ENCODE peak calls at places on chromosome 2, in six cellular contexts. A is hepatocyte, R is GM23248, M is SK-N-SH, Y is HCT116, F is GM23338. P is an unnamed sample. For H4K20me1, the result is how much of the 10 kb centered on the place peaks cover.

GRCh38 chr2:240622631-240623235 is 2.5 kb upstream of the GPR35 start:
- DNase-seq in Y (no peak), A (no peak), F (no peak), R (no peak), M (peak), P (no peak)

GRCh38 chr2:224884188-224884587 is 158.1 kb downstream of the DOCK10 start:
- DNase-seq in R (peak), M (peak), F (no peak), A (no peak), Y (no peak), P (no peak)

GRCh38 chr2:69764286-69765058 is 22.5 kb downstream of the ANXA4 start:
- DNase-seq in A (peak), F (no peak), R (peak), Y (no peak), M (no peak), P (no peak)

GRCh38 chr2:179521944-179522343 is 257.3 kb upstream of the SESTD1 start:
- DNase-seq in A (no peak), R (peak), M (no peak), F (no peak), Y (no peak), P (no peak)

GRCh38 chr2:105328281-105329196 is 996 bp downstream of the TGFBRAP1 start:
- DNase-seq in M (no peak), Y (no peak), A (peak), F (peak), R (peak), P (no peak)

GRCh38 chr2:95034221-95034620 is 8.7 kb downstream of the MAL start:
- DNase-seq in M (peak), F (no peak), R (peak), A (no peak), Y (no peak), P (no peak)

GRCh38 chr2:157784169-157784822 is 91.8 kb downstream of the ACVR1 start:
- DNase-seq in Y (no peak), R (peak), A (peak), M (no peak), F (peak), P (no peak)

GRCh38 chr2:39488450-39488849 is 51.4 kb upstream of the MAP4K3 start:
- DNase-seq in M (no peak), Y (no peak), F (no peak), R (peak), A (no peak), P (no peak)

GRCh38 chr2:136539355-136539754 is 226.0 kb upstream of the THSD7B start:
- DNase-seq in Y (no peak), R (no peak), A (no peak), F (no peak), M (no peak), P (no peak)
- H4K20me1 ChIP-seq in Y (under half), R (under half), A (under half), F (under half), M (under half), P (under half)

DNA sequence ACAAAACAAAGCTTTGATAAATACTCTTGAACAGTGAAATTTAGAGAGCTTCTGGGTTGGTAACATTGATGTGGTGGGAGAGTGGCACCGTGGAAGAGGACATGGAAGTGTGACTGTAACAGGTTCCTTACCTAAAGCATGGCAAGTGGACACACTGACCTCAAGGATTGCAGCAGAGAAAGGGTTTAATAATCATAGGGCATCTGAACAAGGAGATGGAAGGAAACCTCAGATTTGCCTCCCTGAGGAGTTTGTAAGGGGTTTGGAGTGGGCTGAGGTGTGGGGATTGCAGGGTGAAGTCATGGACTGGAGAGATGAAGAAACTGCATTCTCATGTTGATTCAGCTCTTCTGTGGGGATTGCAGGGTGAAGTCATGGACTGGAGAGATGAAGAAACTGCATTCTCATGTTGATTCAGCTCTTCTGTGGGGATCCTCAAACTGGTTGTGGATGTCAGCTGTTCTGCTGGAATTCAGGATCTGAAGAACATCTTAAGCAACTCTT is 83.8 kb upstream of the TLK1 start:
- DNase-seq in F (no peak), R (peak), Y (no peak), A (peak), M (no peak), P (no peak)
- TF ChIP-seq EZH2phosphoT487 in F (no peak), R (no peak), Y (no peak), A (no peak), M (no peak), P (no peak)

GRCh38 chr2:19365126-19365525 is 6.7 kb upstream of the OSR1 start:
- DNase-seq in Y (no peak), A (no peak), M (peak), R (no peak), F (no peak), P (no peak)

GRCh38 chr2:19362652-19363473 is 4.4 kb upstream of the OSR1 start:
- DNase-seq in A (peak), Y (peak), M (peak), F (peak), R (peak), P (peak)

GRCh38 chr2:19362094-19362649 is 3.7 kb upstream of the OSR1 start:
- DNase-seq in R (peak), A (no peak), M (peak), Y (no peak), F (no peak), P (no peak)

GRCh38 chr2:19363474-19363778 is 5.0 kb upstream of the OSR1 start:
- DNase-seq in R (no peak), M (no peak), Y (no peak), F (peak), A (no peak), P (peak)

GRCh38 chr2:19364014-19364413 is 5.6 kb upstream of the OSR1 start:
- DNase-seq in M (no peak), Y (no peak), F (no peak), A (no peak), R (no peak), P (no peak)
- H2AFZ ChIP-seq in M (no peak), Y (no peak), F (no peak), A (no peak), R (no peak), P (no peak)

DNA sequence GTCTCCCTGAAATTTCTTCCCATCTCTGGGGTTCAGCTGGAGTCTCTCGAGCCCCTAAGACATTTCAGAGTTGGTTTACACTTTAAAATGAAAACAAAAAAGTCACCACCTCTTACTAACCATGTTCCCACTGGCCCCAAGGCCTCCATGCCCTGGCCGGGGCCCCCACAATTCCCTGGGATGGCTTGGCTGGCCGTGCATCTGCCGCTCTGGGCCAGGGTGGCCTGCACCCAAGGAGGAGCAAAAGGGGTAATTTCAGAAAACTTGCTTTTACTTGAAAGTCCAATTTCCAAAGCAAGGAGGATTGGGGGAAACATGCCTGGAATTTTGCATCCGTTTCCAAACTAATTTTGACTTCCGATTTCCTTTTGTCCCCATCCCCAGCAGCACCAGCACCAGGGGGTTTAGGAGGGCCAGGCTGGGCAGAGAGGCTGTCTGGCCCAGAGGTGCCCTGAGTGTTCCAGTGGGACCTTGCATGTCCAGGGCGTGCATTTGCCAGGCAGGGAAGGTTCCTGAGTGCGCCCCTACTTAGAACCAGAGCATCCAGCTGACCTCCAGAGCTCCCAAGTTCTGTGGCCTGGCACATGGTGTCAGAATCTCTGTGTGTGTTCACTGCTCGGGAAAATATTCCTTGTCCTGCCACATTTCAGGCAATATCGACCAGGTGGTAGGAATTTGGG is 5.3 kb downstream of the SIX3 start:
- DNase-seq in F (no peak), A (no peak), R (no peak), Y (no peak), M (peak), P (no peak)
- H4K20me1 ChIP-seq in F (under half), A (under half), R (under half), Y (under half), M (under half), P (half or more)

GRCh38 chr2:201158111-201158929 is 24.6 kb upstream of the CASP10 start:
- DNase-seq in M (peak), Y (peak), A (peak), R (peak), F (peak), P (peak)
- TF ChIP-seq EZH2phosphoT487 in M (no peak), Y (no peak), A (no peak), R (no peak), F (no peak), P (no peak)

GRCh38 chr2:207465894-207466293 is 63.9 kb upstream of the CREB1 start:
- DNase-seq in Y (no peak), R (peak), F (no peak), A (no peak), M (no peak), P (no peak)

GRCh38 chr2:207463433-207463832 is 66.3 kb upstream of the CREB1 start:
- DNase-seq in M (no peak), R (peak), A (no peak), Y (no peak), F (no peak), P (no peak)

GRCh38 chr2:207458582-207458981 is 71.2 kb upstream of the CREB1 start:
- DNase-seq in F (peak), Y (no peak), R (no peak), M (no peak), A (no peak), P (no peak)

GRCh38 chr2:207463996-207464395 is 65.8 kb upstream of the CREB1 start:
- DNase-seq in A (no peak), M (no peak), F (no peak), Y (no peak), R (peak), P (no peak)

GRCh38 chr2:207459990-207460757 is 69.6 kb upstream of the CREB1 start:
- DNase-seq in Y (no peak), R (no peak), F (no peak), M (no peak), A (no peak), P (no peak)
- H2AFZ ChIP-seq in Y (no peak), R (no peak), F (peak), M (no peak), A (no peak), P (peak)

DNA sequence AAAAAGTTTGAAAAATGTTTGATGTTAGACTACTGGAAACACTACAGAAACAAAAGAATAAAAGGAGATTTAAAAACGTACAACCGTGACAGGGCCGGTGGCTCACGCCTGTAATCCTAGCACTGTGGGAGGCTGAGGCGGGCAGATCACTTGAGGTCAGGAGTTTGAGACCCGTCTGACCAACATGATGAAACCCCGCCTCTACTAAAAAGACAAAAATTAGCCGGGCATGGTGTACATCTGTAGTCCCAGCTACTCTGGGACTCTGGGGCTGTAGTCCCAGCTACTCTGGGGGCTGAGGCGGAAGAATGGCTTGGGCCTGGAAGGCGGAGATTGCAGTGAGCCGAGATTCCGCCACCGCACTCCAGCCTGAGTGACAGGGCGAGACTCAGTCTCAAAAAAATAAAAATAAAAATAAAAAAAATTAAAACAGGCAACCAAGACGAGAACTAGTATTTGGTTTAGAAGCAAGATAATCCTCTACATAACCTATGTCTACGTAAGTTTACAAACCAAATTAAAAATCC is 5.8 kb downstream of the SP3 start:
- DNase-seq in F (no peak), Y (no peak), R (no peak), A (no peak), M (no peak), P (no peak)
- H4K20me1 ChIP-seq in F (half or more), Y (under half), R (under half), A (under half), M (half or more), P (under half)

GRCh38 chr2:177015526-177015925 is 197.1 kb upstream of the HNRNPA3 start:
- DNase-seq in M (peak), F (no peak), Y (no peak), A (no peak), R (no peak), P (no peak)

GRCh38 chr2:177010134-177010533 is 202.5 kb upstream of the HNRNPA3 start:
- DNase-seq in A (no peak), Y (no peak), F (no peak), M (no peak), R (no peak), P (no peak)
- TF ChIP-seq EZH2phosphoT487 in A (no peak), Y (no peak), F (no peak), M (no peak), R (no peak), P (no peak)

GRCh38 chr2:170161516-170162260 is 16.3 kb upstream of the MYO3B start:
- DNase-seq in A (no peak), F (no peak), Y (no peak), R (peak), M (no peak), P (no peak)
- H2AFZ ChIP-seq in A (no peak), F (peak), Y (peak), R (peak), M (no peak), P (peak)

GRCh38 chr2:231714639-231715498 is 6.5 kb downstream of the PTMA start:
- DNase-seq in Y (peak), F (peak), A (peak), M (peak), R (peak), P (peak)

GRCh38 chr2:231715988-231716616 is 7.8 kb downstream of the PTMA start:
- DNase-seq in A (no peak), Y (no peak), M (no peak), R (peak), F (no peak), P (no peak)

GRCh38 chr2:231716641-231717280 is 8.4 kb downstream of the PTMA start:
- DNase-seq in A (no peak), R (peak), Y (no peak), F (no peak), M (no peak), P (no peak)

GRCh38 chr2:231713738-231714638 is 5.7 kb downstream of the PTMA start:
- DNase-seq in R (peak), M (peak), A (peak), Y (peak), F (peak), P (peak)

GRCh38 chr2:231715499-231715837 is 7.1 kb downstream of the PTMA start:
- DNase-seq in M (no peak), Y (no peak), A (no peak), R (no peak), F (no peak), P (no peak)
- H4K20me1 ChIP-seq in M (under half), Y (under half), A (under half), R (under half), F (under half), P (under half)